ENCODE peak calls at places on chromosomes 2 and 18, in four cellular contexts. B is K562, K is WTC11, T is GM12878. D is an unnamed sample.

GRCh38 chr2:231174211-231174651 is 24.2 kb upstream of the ARMC9 start:
- DNase-seq in K (no peak), T (no peak), B (no peak), D (no peak)

GRCh38 chr2:127105656-127106456 is 1.1 kb downstream of the BIN1 start:
- DNase-seq in T (no peak), K (peak; percentile 51), B (no peak), D (no peak)

GRCh38 chr2:98909381-98910211 is 26.4 kb downstream of the CRACDL start:
- DNase-seq in B (no peak), K (peak; percentile 77), T (no peak), D (peak; percentile 82)

GRCh38 chr18:26215247-26215970 is 10.8 kb upstream of the TAF4B start:
- DNase-seq in K (no peak), T (peak; percentile 71), B (no peak), D (no peak)

GRCh38 chr18:53797998-53798397 is 426.5 kb downstream of the MBD2 start:
- DNase-seq in K (no peak), T (no peak), B (no peak), D (no peak)

GRCh38 chr2:156435392-156435724 is 821 bp upstream of the GPD2 start:
- DNase-seq in K (no peak), B (no peak), T (no peak), D (no peak)

GRCh38 chr2:60152226-60152833 is 401.1 kb downstream of the BCL11A start:
- DNase-seq in K (no peak), T (no peak), B (peak; percentile 52), D (peak; percentile 26)

GRCh38 chr2:27833931-27834330 is 56.3 kb downstream of the RBKS start:
- DNase-seq in K (no peak), B (no peak), T (no peak), D (no peak)

GRCh38 chr2:7915302-7916200 is 766.3 kb upstream of the ID2 start:
- DNase-seq in K (no peak), T (no peak), B (no peak), D (no peak)

GRCh38 chr2:100796499-100797100 is 23.3 kb upstream of the NPAS2 start:
- DNase-seq in T (no peak), B (no peak), K (no peak), D (peak; percentile 93)

GRCh38 chr2:11833601-11834000 is 87.2 kb downstream of the LPIN1 start:
- DNase-seq in K (no peak), B (no peak), T (no peak), D (no peak)

GRCh38 chr2:46351388-46352141 is 54.4 kb downstream of the EPAS1 start:
- DNase-seq in B (no peak), K (peak; percentile 26), T (no peak), D (no peak)

GRCh38 chr2:183010112-183010511 is 28.1 kb downstream of the NCKAP1 start:
- DNase-seq in K (peak; percentile 61), T (no peak), B (peak; percentile 96), D (no peak)

GRCh38 chr2:100980046-100980445 is 22.0 kb upstream of the RPL31 start:
- DNase-seq in T (no peak), K (no peak), B (no peak), D (no peak)

GRCh38 chr2:51807229-51807628 is 775.3 kb upstream of the NRXN1 start:
- DNase-seq in K (no peak), T (no peak), B (no peak), D (no peak)

GRCh38 chr2:66526171-66526570 is 91.2 kb downstream of the MEIS1 start:
- DNase-seq in K (no peak), B (peak; percentile 54), T (no peak), D (no peak)

GRCh38 chr2:154794328-154794870 is 95.9 kb downstream of the KCNJ3 start:
- DNase-seq in T (no peak), K (no peak), B (no peak), D (no peak)

GRCh38 chr2:111919794-111920608 is 21.6 kb downstream of the MERTK start:
- DNase-seq in B (no peak), T (no peak), K (no peak), D (peak; percentile 94)

GRCh38 chr2:238448031-238448955 is 21.6 kb downstream of the ASB1 start:
- DNase-seq in B (no peak), K (no peak), T (no peak), D (no peak)

GRCh38 chr2:238449909-238450417 is 23.2 kb downstream of the ASB1 start:
- DNase-seq in T (no peak), K (no peak), B (no peak), D (peak; percentile 98)

GRCh38 chr2:238450440-238450861 is 23.7 kb downstream of the ASB1 start:
- DNase-seq in B (no peak), T (no peak), K (no peak), D (no peak)

GRCh38 chr2:238446371-238446770 is 19.6 kb downstream of the ASB1 start:
- DNase-seq in T (no peak), B (no peak), K (no peak), D (no peak)

DNA sequence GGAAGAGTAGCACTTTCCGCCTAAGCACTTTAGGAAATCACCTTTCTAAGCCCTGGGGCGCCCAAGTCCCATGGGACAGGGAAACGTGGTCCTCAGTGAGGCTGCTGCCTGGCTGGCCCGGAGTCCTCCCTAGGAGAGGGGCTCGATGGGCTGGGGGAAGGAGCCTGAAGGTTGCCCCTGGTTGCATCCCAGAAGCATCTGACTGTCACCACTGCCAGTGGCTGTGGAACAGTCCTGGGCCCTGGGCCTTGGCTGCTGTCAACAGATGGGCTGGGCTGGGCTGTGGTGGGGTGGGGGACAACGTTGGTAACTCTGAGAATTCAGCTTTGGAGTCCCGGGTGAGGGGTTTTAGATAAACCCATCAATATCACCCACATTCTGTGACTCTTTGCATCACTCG is 22.5 kb downstream of the ASB1 start:
- DNase-seq in K (no peak), T (no peak), B (no peak), D (no peak)
- TF ChIP-seq NR2C2 in K (no peak), T (no peak), B (no peak), D (no peak)

GRCh38 chr2:161992526-161992925 is 81.5 kb downstream of the DPP4 start:
- DNase-seq in T (peak; percentile 11), B (no peak), K (no peak), D (no peak)
- TF ChIP-seq NR2C2 in T (no peak), B (no peak), K (no peak), D (no peak)

GRCh38 chr18:12803069-12803936 is 80.7 kb downstream of the PTPN2 start:
- DNase-seq in T (peak; percentile 19), K (no peak), B (no peak), D (no peak)
- TF ChIP-seq NR2C2 in T (no peak), K (no peak), B (no peak), D (no peak)

GRCh38 chr18:6363216-6363615 is 51.5 kb downstream of the L3MBTL4 start:
- DNase-seq in T (peak; percentile 66), K (no peak), B (no peak), D (no peak)

GRCh38 chr18:6367208-6367607 is 47.5 kb downstream of the L3MBTL4 start:
- DNase-seq in B (no peak), T (no peak), K (no peak), D (no peak)

GRCh38 chr18:6365385-6365784 is 49.3 kb downstream of the L3MBTL4 start:
- DNase-seq in B (no peak), K (no peak), T (no peak), D (no peak)

GRCh38 chr18:6366776-6367175 is 47.9 kb downstream of the L3MBTL4 start:
- DNase-seq in K (no peak), B (no peak), T (no peak), D (no peak)

DNA sequence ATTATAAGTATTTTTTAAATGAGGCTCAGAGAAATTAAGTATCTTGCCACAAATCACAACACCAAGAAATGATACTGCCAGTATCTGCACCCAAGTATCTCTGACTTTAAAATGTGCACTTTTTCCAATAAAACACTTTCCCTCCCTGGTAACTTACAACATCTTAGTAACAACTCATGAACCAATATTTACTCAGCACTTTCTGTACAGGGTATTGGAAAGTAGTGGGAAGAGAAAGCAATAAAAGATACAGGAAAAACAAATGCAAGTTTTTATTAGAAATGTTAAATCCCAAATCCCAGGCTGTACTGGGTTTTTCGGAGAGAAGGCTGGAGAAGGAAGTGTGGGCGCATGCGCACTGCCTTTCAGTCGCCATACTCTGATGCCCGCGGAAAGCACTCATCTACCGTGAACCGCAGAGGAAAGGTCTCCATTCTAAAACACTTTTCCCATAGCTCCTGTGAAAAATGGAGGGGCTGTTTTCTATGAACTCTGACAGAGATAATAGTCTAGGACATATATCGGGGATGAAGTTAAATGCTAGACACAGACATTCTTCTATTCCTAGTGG is 52.1 kb downstream of the L3MBTL4 start:
- DNase-seq in T (no peak), B (no peak), K (no peak), D (no peak)
- TF ChIP-seq NR2C2 in T (no peak), B (no peak), K (no peak), D (no peak)

DNA sequence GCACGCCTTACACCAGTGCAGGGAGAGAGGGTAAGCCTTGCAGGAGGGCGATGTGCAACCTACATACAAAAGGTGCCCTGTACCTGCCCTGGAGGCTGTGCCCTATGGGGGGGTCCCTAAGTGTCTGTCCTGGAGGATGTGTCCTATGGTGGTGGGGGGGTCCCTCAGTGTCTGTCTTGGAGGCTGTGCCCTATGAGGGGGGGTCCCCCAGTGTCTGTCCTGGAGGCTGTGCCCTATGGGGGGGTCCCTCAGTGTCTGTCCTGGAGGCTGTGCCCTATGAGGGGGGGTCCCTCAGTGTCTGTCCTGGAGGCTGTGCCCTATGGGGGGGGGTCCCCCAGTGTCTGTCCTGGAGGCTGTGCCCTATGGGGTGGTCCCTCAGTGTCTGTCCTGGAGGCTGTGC is 216.6 kb downstream of the HDAC4 start:
- DNase-seq in B (no peak), T (no peak), K (no peak), D (no peak)
- TF ChIP-seq NR2C2 in B (no peak), T (no peak), K (no peak), D (no peak)

GRCh38 chr18:48348739-48349138 is 60.4 kb downstream of the ZBTB7C start:
- DNase-seq in B (no peak), K (no peak), T (no peak), D (no peak)

GRCh38 chr18:48351216-48352050 is 57.8 kb downstream of the ZBTB7C start:
- DNase-seq in T (no peak), B (no peak), K (no peak), D (no peak)

GRCh38 chr18:48355526-48356115 is 53.6 kb downstream of the ZBTB7C start:
- DNase-seq in T (no peak), K (no peak), B (no peak), D (no peak)

GRCh38 chr18:48354746-48355260 is 54.4 kb downstream of the ZBTB7C start:
- DNase-seq in K (no peak), T (no peak), B (no peak), D (no peak)

DNA sequence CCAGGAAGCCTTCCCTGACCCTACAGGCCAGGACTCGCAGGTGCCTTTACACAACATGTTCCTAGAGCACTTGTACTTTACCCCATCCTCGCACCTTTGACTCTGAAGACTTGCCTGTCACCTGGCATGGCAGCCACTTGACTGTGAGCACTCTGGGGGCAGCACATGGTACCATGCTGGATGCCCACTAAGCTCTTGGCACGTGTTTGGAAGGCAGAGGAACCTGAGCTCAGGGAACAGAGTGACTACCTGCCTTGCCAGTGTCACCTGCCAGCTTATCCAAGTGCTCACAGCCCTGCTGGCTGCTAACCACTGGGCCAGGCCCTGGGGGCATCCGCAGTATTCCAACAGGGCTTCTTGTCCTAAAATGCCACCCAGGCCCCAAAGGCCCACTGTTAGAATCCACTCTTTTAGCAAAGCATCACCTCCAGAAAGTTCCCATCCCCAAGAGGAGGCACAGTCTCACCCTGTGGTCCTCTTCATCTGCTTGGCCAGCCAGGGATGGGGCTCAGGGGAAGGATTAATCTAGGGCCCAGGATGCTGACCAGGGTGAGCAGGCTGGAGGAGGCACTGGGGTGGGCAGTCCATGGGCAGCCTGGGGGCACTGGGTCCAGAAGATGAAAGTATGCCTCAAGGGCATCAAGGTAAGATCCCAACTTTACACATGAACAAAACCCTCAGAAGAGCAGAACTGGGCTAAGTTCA is 57.0 kb downstream of the ZBTB7C start:
- DNase-seq in T (no peak), B (no peak), K (no peak), D (no peak)
- TF ChIP-seq NR2C2 in T (no peak), B (no peak), K (no peak), D (no peak)

GRCh38 chr18:78994977-78995582 is 15.5 kb downstream of the SALL3 start:
- DNase-seq in T (no peak), K (no peak), B (no peak), D (no peak)
- TF ChIP-seq NR2C2 in T (no peak), K (no peak), B (no peak), D (no peak)